ENCODE peak calls at places on chromosome 6, in nine cellular contexts. K is sigmoid colon; F is A549; I is adipocyte; E is uterus; Z is effector memory CD4-positive, alpha-beta T cell; R is IMR-90; P is left ventricle myocardium inferior; U is right lobe of liver. W is an unnamed sample.

GRCh38 chr6:4380881-4381281 is 245.5 kb upstream of the ECI2 start:
- DNase-seq in K (no peak), F (no peak), I (no peak), E (no peak), Z (no peak), R (no peak), P (no peak), U (no peak), W (peak; percentile 60)

GRCh38 chr6:16514249-16514648 is 247.0 kb downstream of the ATXN1 start:
- DNase-seq in K (no peak), F (peak; percentile 48), I (peak; percentile 67), E (no peak), Z (no peak), R (peak; percentile 76), P (no peak), U (no peak), W (no peak)

GRCh38 chr6:79574636-79575035 is 37.4 kb upstream of the LCA5 start:
- DNase-seq in K (no peak), F (peak; percentile 23), I (peak; percentile 58), E (no peak), Z (no peak), R (peak; percentile 78), P (no peak), U (no peak), W (no peak)

GRCh38 chr6:1631251-1631650 is 21.5 kb downstream of the FOXC1 start:
- DNase-seq in K (no peak), F (no peak), I (no peak), E (no peak), Z (no peak), R (no peak), P (no peak), U (no peak), W (no peak)

GRCh38 chr6:73798592-73798991 is 102.6 kb downstream of the CD109 start:
- DNase-seq in K (peak; percentile 86), F (peak; percentile 57), I (peak; percentile 87), E (peak; percentile 43), Z (no peak), R (peak; percentile 99), P (no peak), U (peak; percentile 26), W (peak; percentile 13)

GRCh38 chr6:78607188-78607587 is 260.2 kb upstream of the IRAK1BP1 start:
- DNase-seq in K (no peak), F (no peak), I (no peak), E (no peak), Z (no peak), R (peak; percentile 49), P (no peak), U (no peak), W (no peak)

GRCh38 chr6:10618409-10618808 is 76.0 kb downstream of the C6orf52 start:
- DNase-seq in K (no peak), F (no peak), I (no peak), E (no peak), Z (no peak), R (no peak), P (no peak), U (no peak), W (no peak)

GRCh38 chr6:37173573-37174195 is 3.7 kb downstream of the PIM1 start:
- DNase-seq in K (no peak), F (no peak), I (no peak), E (no peak), Z (peak; percentile 42), R (no peak), P (no peak), U (no peak), W (no peak)

GRCh38 chr6:10331336-10331735 is 83.5 kb downstream of the TFAP2A start:
- DNase-seq in K (no peak), F (no peak), I (no peak), E (no peak), Z (no peak), R (no peak), P (no peak), U (no peak), W (no peak)

GRCh38 chr6:52839124-52840055 is 1.2 kb downstream of the GSTA5 start:
- DNase-seq in K (no peak), F (peak; percentile 76), I (peak; percentile 59), E (no peak), Z (peak; percentile 11), R (peak; percentile 62), P (no peak), U (peak; percentile 31), W (no peak)

GRCh38 chr6:95866732-95867131 is 149.0 kb upstream of the FUT9 start:
- DNase-seq in K (no peak), F (peak; percentile 3), I (no peak), E (no peak), Z (no peak), R (no peak), P (no peak), U (peak; percentile 22), W (no peak)

GRCh38 chr6:117267766-117268534 is 2.6 kb downstream of the VGLL2 start:
- DNase-seq in K (no peak), F (no peak), I (no peak), E (no peak), Z (no peak), R (no peak), P (no peak), U (no peak), W (peak; percentile 34)

GRCh38 chr6:132131777-132132176 is 180.6 kb upstream of the CCN2 start:
- DNase-seq in K (no peak), F (peak; percentile 83), I (peak; percentile 83), E (peak; percentile 65), Z (no peak), R (peak; percentile 100), P (peak; percentile 21), U (no peak), W (peak; percentile 17)

GRCh38 chr6:14082771-14083170 is 34.8 kb upstream of the CD83 start:
- DNase-seq in K (no peak), F (no peak), I (no peak), E (no peak), Z (no peak), R (no peak), P (no peak), U (no peak), W (no peak)

GRCh38 chr6:105794263-105794662 is 291.9 kb upstream of the PRDM1 start:
- DNase-seq in K (peak; percentile 82), F (peak; percentile 66), I (no peak), E (no peak), Z (no peak), R (no peak), P (peak; percentile 40), U (peak; percentile 76), W (peak; percentile 89)

GRCh38 chr6:88899569-88900316 is 63.7 kb downstream of the RNGTT start:
- DNase-seq in K (no peak), F (no peak), I (no peak), E (no peak), Z (no peak), R (no peak), P (no peak), U (no peak), W (no peak)

GRCh38 chr6:135006386-135006914 is 48.2 kb downstream of the HBS1L start:
- DNase-seq in K (no peak), F (no peak), I (no peak), E (no peak), Z (no peak), R (peak; percentile 31), P (no peak), U (no peak), W (no peak)

GRCh38 chr6:126477678-126478077 is 137.8 kb downstream of the CENPW start:
- DNase-seq in K (no peak), F (no peak), I (no peak), E (no peak), Z (no peak), R (no peak), P (no peak), U (no peak), W (no peak)

GRCh38 chr6:126475449-126475848 is 135.5 kb downstream of the CENPW start:
- DNase-seq in K (no peak), F (no peak), I (no peak), E (no peak), Z (no peak), R (peak; percentile 2), P (no peak), U (no peak), W (no peak)

GRCh38 chr6:126480268-126480667 is 140.4 kb downstream of the CENPW start:
- DNase-seq in K (no peak), F (no peak), I (no peak), E (no peak), Z (no peak), R (no peak), P (no peak), U (no peak), W (no peak)

GRCh38 chr6:126481319-126481718 is 141.4 kb downstream of the CENPW start:
- DNase-seq in K (no peak), F (no peak), I (no peak), E (no peak), Z (no peak), R (no peak), P (no peak), U (no peak), W (no peak)
- H3K9me3 ChIP-seq in K (no peaks in the 10 kb centered on the region), F (no peaks in the 10 kb centered on the region), I (no peaks in the 10 kb centered on the region), E (no peaks in the 10 kb centered on the region), Z (no peaks in the 10 kb centered on the region), R (no peaks in the 10 kb centered on the region), P (no peaks in the 10 kb centered on the region), U (no peaks in the 10 kb centered on the region), W (no peaks in the 10 kb centered on the region)

DNA sequence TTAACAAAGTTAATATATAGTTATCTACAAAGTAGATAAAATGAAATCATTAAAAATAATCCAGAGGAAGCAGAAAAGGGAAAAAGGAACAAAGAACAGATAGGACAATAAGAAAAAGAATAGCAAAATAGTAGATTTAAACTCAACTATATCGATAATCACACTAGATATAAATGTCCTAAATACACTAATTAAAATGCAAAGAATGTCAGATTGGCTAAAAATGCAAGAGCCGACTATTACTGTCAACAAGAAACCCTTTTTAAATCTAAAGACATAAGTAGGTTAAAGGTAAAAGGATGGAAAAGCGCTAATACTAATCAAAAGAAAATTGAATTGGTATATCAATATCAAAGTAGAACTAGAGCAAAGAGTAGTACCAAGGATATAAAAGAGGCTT is 164.8 kb upstream of the AKAP12 start:
- DNase-seq in K (no peak), F (no peak), I (no peak), E (no peak), Z (no peak), R (no peak), P (no peak), U (no peak), W (no peak)
- H3K9me3 ChIP-seq in K (no peaks in the 10 kb centered on the region), F (peaks cover 12% of the 10 kb centered on the region), I (peaks cover 9% of the 10 kb centered on the region), E (no peaks in the 10 kb centered on the region), Z (no peaks in the 10 kb centered on the region), R (no peaks in the 10 kb centered on the region), P (peaks cover 32% of the 10 kb centered on the region), U (no peaks in the 10 kb centered on the region), W (no peaks in the 10 kb centered on the region)

DNA sequence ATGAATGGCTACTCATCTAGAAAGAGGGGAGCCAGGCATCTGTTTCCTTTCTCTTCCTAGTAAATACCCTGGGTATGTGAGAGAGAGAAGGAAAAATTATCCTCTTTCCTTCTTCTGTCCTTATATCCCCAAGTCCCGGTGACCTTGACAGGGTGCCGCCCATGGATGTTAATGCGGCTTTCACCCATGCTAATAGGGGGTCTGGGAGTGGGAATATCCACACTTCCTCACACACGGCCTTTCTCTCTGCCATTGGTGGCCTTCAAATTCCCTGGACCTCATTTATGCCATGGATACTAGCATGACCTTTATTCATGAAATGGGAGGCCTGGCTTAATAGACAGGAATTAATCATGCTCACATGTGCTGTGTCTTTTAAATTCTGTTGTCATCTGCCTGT is 159.0 kb upstream of the NOX3 start:
- DNase-seq in K (no peak), F (no peak), I (no peak), E (no peak), Z (no peak), R (no peak), P (no peak), U (no peak), W (no peak)
- H3K9me3 ChIP-seq in K (no peaks in the 10 kb centered on the region), F (no peaks in the 10 kb centered on the region), I (peaks cover 40% of the 10 kb centered on the region), E (no peaks in the 10 kb centered on the region), Z (no peaks in the 10 kb centered on the region), R (peaks cover 12% of the 10 kb centered on the region), P (peaks cover 78% of the 10 kb centered on the region), U (peaks cover 3% of the 10 kb centered on the region), W (peaks cover 8% of the 10 kb centered on the region)

GRCh38 chr6:167737205-167737830 is 89.4 kb upstream of the AFDN start:
- DNase-seq in K (peak; percentile 52), F (no peak), I (no peak), E (no peak), Z (no peak), R (no peak), P (no peak), U (no peak), W (no peak)
- H3K9me3 ChIP-seq in K (no peaks in the 10 kb centered on the region), F (no peaks in the 10 kb centered on the region), I (no peaks in the 10 kb centered on the region), E (no peaks in the 10 kb centered on the region), Z (no peaks in the 10 kb centered on the region), R (peaks cover 53% of the 10 kb centered on the region), P (no peaks in the 10 kb centered on the region), U (no peaks in the 10 kb centered on the region), W (no peaks in the 10 kb centered on the region)

W was measured in gastrocnemius medialis.